ENCODE peak calls at places on chromosomes 11 and 22, in four cellular contexts. Q, V, W and C are unnamed samples.
A peak's percentile ranks its signal among the peaks of the same experiment; 100 is the strongest.

GRCh38 chr11:118442903-118443589 is 6.8 kb downstream of the KMT2A start:
- DNase-seq in Q (no peak), V (no peak), W (no peak), C (no peak)

GRCh38 chr11:67354314-67355022 is 1.1 kb upstream of the POLD4 start:
- DNase-seq in Q (no peak), V (peak; percentile 86), W (peak; percentile 93), C (no peak)

GRCh38 chr22:39212721-39213376 is 31.9 kb downstream of the PDGFB start:
- DNase-seq in Q (peak; percentile 9), V (peak; percentile 82), W (peak; percentile 93), C (no peak)

GRCh38 chr22:31162015-31162765 is 2.2 kb downstream of the RNF185 start:
- DNase-seq in Q (no peak), V (no peak), W (no peak), C (no peak)

GRCh38 chr11:119692547-119692834 is 36.5 kb downstream of the NECTIN1 start:
- DNase-seq in Q (no peak), V (no peak), W (no peak), C (no peak)

GRCh38 chr11:125883375-125883774 is 4.1 kb upstream of the HYLS1 start:
- DNase-seq in Q (no peak), V (no peak), W (no peak), C (no peak)

GRCh38 chr11:66919938-66920337 is 38.2 kb downstream of the PC start:
- DNase-seq in Q (no peak), V (no peak), W (no peak), C (no peak)

GRCh38 chr22:20787223-20787622 is 13.3 kb downstream of the SERPIND1 start:
- DNase-seq in Q (no peak), V (no peak), W (no peak), C (no peak)

GRCh38 chr22:34669001-34669400 is 397.0 kb upstream of the ISX start:
- DNase-seq in Q (no peak), V (no peak), W (no peak), C (no peak)

GRCh38 chr11:118435233-118435892 is 929 bp upstream of the KMT2A start:
- DNase-seq in Q (peak; percentile 68), V (peak; percentile 92), W (peak; percentile 54), C (peak; percentile 53)

GRCh38 chr11:84398017-84398626 is 1112.0 kb upstream of the CCDC90B start:
- DNase-seq in Q (no peak), V (peak; percentile 62), W (peak; percentile 51), C (no peak)

GRCh38 chr11:1113405-1114201 is 38.9 kb downstream of the MUC2 start:
- DNase-seq in Q (peak; percentile 50), V (peak; percentile 50), W (no peak), C (peak; percentile 38)

GRCh38 chr22:49359061-49359460 is 468.6 kb downstream of the BRD1 start:
- DNase-seq in Q (no peak), V (no peak), W (no peak), C (no peak)

GRCh38 chr11:67437082-67437821 is at the start of gene PTPRCAP:
- DNase-seq in Q (peak; percentile 55), V (no peak), W (peak; percentile 23), C (no peak)

GRCh38 chr11:75347781-75348613 is 3.5 kb downstream of the ARRB1 start:
- DNase-seq in Q (no peak), V (no peak), W (peak; percentile 91), C (no peak)

GRCh38 chr11:111788051-111788450 is 21.9 kb upstream of the PPP2R1B start:
- DNase-seq in Q (no peak), V (no peak), W (no peak), C (no peak)

GRCh38 chr22:49825436-49825835 is 2.2 kb downstream of the BRD1 start:
- DNase-seq in Q (no peak), V (no peak), W (peak; percentile 16), C (no peak)

GRCh38 chr11:128465531-128465930 is 121.8 kb downstream of the ETS1 start:
- DNase-seq in Q (no peak), V (no peak), W (no peak), C (no peak)

GRCh38 chr11:129117595-129118350 is 74.4 kb downstream of the ARHGAP32 start:
- DNase-seq in Q (no peak), V (peak; percentile 72), W (peak; percentile 86), C (no peak)

GRCh38 chr11:69791266-69791665 is 16.1 kb upstream of the FGF4 start:
- DNase-seq in Q (no peak), V (no peak), W (peak; percentile 37), C (peak; percentile 25)

GRCh38 chr22:20524004-20524481 is 16.6 kb downstream of the MED15 start:
- DNase-seq in Q (no peak), V (no peak), W (no peak), C (no peak)

GRCh38 chr11:122727101-122727929 is 71.8 kb downstream of the UBASH3B start:
- DNase-seq in Q (no peak), V (no peak), W (no peak), C (no peak)

GRCh38 chr11:30508594-30508993 is 77.6 kb downstream of the MPPED2 start:
- DNase-seq in Q (no peak), V (no peak), W (no peak), C (no peak)

GRCh38 chr11:8722809-8723208 is 40.2 kb downstream of the RPL27A start:
- DNase-seq in Q (no peak), V (no peak), W (no peak), C (no peak)

GRCh38 chr22:35538801-35539321 is 1.8 kb upstream of the RASD2 start:
- DNase-seq in Q (peak; percentile 68), V (peak; percentile 85), W (peak; percentile 26), C (no peak)

DNA sequence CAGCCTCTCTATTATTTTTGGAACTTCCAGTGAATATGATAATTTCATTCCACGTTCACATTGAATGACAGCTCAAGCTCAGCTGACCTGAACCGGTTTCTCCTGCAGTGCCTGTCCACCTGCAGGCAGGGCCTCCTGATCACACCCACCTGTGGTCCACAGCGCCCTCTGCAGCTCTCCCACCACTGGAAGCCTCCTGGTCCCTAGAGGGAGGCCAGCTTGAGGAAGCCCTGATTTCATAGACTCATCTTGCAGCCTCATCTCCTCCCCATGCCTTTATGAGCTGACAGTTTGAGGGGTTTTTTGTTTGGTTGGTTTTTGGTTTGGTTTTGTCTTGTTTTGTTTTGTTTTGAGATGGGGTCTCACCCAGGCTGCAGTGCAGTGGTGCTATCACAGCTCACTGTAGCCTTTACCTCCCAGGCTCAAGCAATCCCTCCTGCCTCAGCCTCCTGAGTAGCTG is 29.9 kb upstream of the MALAT1 start:
- DNase-seq in Q (peak; percentile 90), V (peak; percentile 97), W (peak; percentile 53), C (no peak)
- H3K27ac ChIP-seq in Q (no peak overlapping the region), V (no peak overlapping the region), W (no peak overlapping the region), C (peak overlapping the region; percentile 65)

GRCh38 chr11:40716344-40717178 is 742.9 kb downstream of the LRRC4C start:
- DNase-seq in Q (no peak), V (no peak), W (no peak), C (no peak)

DNA sequence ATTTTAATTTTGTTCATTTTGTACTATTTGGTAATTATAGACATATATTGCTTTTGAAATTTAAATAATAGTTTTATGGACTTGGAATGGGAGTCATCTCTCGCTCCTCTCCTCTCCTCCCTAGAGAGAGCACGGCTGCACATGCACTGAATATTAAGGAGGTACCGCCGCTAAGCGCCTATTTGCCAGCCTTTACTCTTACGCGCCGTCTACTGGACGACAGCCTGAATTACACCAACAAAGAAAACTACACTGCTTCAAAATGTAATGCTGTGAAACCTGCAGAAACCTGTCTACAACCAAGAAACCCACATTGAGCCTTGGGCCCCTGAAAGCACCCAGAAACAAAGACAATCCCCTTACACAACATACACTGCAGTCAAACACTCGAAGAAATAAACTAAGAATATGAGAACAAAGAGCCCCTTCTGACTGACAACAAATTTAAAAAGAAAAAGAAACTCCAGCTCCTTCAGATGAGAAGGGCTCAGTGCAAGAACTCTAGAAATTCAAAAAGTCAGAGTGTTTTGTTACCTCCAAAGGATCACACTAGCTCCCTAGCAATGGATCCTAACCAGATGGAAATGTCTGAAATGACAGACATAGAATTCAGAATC is 737.2 kb downstream of the LRRC4C start:
- DNase-seq in Q (no peak), V (peak; percentile 85), W (peak; percentile 6), C (no peak)
- TF ChIP-seq CTCF in Q (peak; percentile 19), V (peak; percentile 94), W (peak; percentile 36), C (peak; percentile 31)

GRCh38 chr22:17795143-17795542 is 20.9 kb upstream of the BID start:
- DNase-seq in Q (no peak), V (no peak), W (no peak), C (no peak)

GRCh38 chr22:17794726-17795125 is 20.5 kb upstream of the BID start:
- DNase-seq in Q (no peak), V (no peak), W (no peak), C (no peak)

GRCh38 chr22:17795661-17796548 is 21.6 kb upstream of the BID start:
- DNase-seq in Q (no peak), V (no peak), W (no peak), C (no peak)

GRCh38 chr22:17797721-17798559 is 23.7 kb upstream of the BID start:
- DNase-seq in Q (no peak), V (no peak), W (no peak), C (no peak)

DNA sequence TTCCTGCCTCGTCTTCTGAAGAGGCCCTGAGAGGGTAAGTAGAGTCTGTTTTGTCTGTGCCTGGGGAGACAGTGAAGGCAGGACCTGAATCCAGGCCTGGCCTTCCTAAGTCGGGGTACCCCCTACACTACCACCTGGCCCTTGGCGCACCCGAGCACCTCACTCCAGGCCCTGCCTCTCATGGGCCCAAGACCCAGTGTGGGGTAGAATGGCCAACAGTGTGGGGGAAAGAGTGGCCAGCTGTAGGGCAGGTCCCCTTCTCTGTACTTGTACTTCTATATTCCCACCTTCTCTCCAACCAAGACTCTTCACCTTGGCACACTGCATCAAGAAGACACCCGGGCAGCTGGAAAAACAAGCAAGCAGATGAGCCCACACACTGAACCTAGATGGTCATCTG is 22.4 kb upstream of the BID start:
- DNase-seq in Q (no peak), V (no peak), W (no peak), C (no peak)
- H3K27ac ChIP-seq in Q (no peak overlapping the region), V (no peak overlapping the region), W (no peak overlapping the region), C (no peak overlapping the region)

GRCh38 chr22:25419247-25420113 is 145.0 kb upstream of the GRK3 start:
- DNase-seq in Q (no peak), V (peak; percentile 44), W (peak; percentile 52), C (no peak)

GRCh38 chr22:25417792-25418191 is 146.7 kb upstream of the GRK3 start:
- DNase-seq in Q (no peak), V (no peak), W (no peak), C (no peak)

GRCh38 chr22:25420471-25420924 is 144.0 kb upstream of the GRK3 start:
- DNase-seq in Q (no peak), V (peak; percentile 58), W (no peak), C (no peak)

DNA sequence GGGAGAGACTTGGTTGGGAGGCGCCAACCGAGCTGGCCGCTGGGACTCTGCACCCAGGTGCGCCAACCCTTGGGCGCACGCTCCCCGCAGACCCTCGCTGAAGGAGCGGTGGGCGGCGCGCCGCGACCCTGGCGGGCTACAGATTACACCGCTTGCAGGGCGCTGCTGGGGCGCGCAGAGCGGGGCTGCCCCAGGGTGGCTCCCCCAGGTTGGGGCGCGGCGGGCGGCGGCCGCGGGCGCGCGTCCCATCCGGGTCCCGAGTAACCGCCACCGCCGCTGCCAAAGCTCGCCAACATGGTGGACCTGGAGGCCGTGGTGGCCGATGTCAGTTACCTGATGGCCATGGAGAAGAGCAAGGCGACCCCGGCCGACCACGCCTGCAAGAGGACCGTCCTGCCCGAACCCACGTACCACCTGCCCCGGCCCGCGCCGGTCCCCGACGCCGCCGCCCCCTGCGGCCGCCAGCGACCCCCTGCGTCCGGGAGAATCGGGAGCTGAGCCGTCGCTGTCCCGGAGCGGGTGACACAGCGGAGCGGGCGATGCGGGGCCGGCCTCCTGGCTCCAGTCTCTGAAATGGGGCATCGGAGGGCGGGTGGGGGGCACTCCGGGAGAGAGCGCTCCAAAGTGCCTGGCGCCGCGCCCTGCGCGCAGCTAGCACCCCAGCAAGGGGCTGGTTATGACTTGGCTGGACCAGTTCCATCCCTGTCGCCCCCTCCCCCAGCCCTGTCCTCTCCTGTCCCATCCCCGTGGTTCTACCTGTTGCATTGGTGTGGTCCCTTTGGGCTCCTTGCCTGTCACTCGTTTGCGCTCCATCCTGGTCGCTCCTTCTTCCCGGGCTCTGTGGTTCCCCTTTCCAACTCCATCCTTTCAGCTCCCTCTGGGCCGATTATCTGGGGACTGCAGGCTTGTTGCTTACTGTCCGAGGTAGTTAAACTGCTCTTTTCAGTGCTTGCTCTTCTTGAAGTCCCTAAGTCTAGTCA is 143.3 kb upstream of the GRK3 start:
- DNase-seq in Q (no peak), V (peak; percentile 84), W (no peak), C (no peak)
- TF ChIP-seq CTCF in Q (no peak), V (peak; percentile 31), W (no peak), C (no peak)